ENCODE peak calls at places on chromosomes 6 and 20, in five cellular contexts. L, M, K, B and J are unnamed samples. For H3K27me3, the result is how much of the 10 kb centered on the place peaks cover.

GRCh38 chr20:33561981-33562601 is 72.2 kb downstream of the CBFA2T2 start:
- DNase-seq in L (peak), M (no peak), K (peak), B (peak), J (peak)

GRCh38 chr6:126054258-126054702 is 67.9 kb downstream of the TRMT11 start:
- DNase-seq in L (no peak), M (no peak), K (no peak), B (no peak), J (peak)

GRCh38 chr20:5268449-5268848 is 48.3 kb downstream of the PROKR2 start:
- DNase-seq in L (no peak), M (no peak), K (no peak), B (no peak), J (no peak)

GRCh38 chr6:77264970-77265369 is 198.3 kb downstream of the HTR1B start:
- DNase-seq in L (no peak), M (no peak), K (no peak), B (no peak), J (no peak)

GRCh38 chr6:150720774-150721233 is 121.1 kb downstream of the PLEKHG1 start:
- DNase-seq in L (no peak), M (no peak), K (peak), B (no peak), J (no peak)

GRCh38 chr6:95723638-95724037 is 146.3 kb downstream of the MANEA start:
- DNase-seq in L (no peak), M (no peak), K (no peak), B (no peak), J (no peak)

GRCh38 chr6:33199687-33200233 is 705 bp downstream of the RXRB start:
- DNase-seq in L (peak), M (no peak), K (peak), B (no peak), J (no peak)

GRCh38 chr20:44396369-44396768 is 40.9 kb downstream of the HNF4A start:
- DNase-seq in L (no peak), M (no peak), K (no peak), B (no peak), J (no peak)

GRCh38 chr6:110053395-110054240 is 75.5 kb downstream of the GPR6 start:
- DNase-seq in L (peak), M (no peak), K (peak), B (no peak), J (no peak)

GRCh38 chr6:13292774-13293173 is 35.6 kb downstream of the TBC1D7 start:
- DNase-seq in L (no peak), M (no peak), K (no peak), B (no peak), J (no peak)

GRCh38 chr6:41739041-41739440 is 3.6 kb upstream of the TFEB start:
- DNase-seq in L (no peak), M (no peak), K (no peak), B (no peak), J (no peak)

GRCh38 chr6:5667737-5668136 is 339.0 kb downstream of the NRN1 start:
- DNase-seq in L (no peak), M (no peak), K (no peak), B (no peak), J (no peak)

GRCh38 chr6:2695464-2696095 is 55.1 kb downstream of the MYLK4 start:
- DNase-seq in L (peak), M (no peak), K (no peak), B (no peak), J (no peak)

GRCh38 chr6:106069478-106069877 is 16.7 kb upstream of the PRDM1 start:
- DNase-seq in L (peak), M (no peak), K (peak), B (no peak), J (no peak)

GRCh38 chr6:106547053-106547414 is 82.3 kb downstream of the RTN4IP1 start:
- DNase-seq in L (peak), M (no peak), K (peak), B (no peak), J (no peak)

GRCh38 chr20:1734269-1734858 is 76.8 kb upstream of the SIRPG start:
- DNase-seq in L (peak), M (no peak), K (no peak), B (no peak), J (no peak)

GRCh38 chr20:25008388-25009217 is 16.1 kb upstream of the APMAP start:
- DNase-seq in L (no peak), M (no peak), K (no peak), B (peak), J (no peak)

GRCh38 chr20:58845706-58846105 is 5.0 kb downstream of the GNAS-AS1 start:
- DNase-seq in L (no peak), M (no peak), K (no peak), B (no peak), J (no peak)
- H3K27me3 ChIP-seq in L (under half), M (under half), K (half or more), B (under half), J (under half)

GRCh38 chr6:167146977-167147376 is 10.8 kb downstream of the GPR31 start:
- DNase-seq in L (no peak), M (no peak), K (no peak), B (no peak), J (no peak)
- H3K27me3 ChIP-seq in L (under half), M (under half), K (under half), B (under half), J (under half)

DNA sequence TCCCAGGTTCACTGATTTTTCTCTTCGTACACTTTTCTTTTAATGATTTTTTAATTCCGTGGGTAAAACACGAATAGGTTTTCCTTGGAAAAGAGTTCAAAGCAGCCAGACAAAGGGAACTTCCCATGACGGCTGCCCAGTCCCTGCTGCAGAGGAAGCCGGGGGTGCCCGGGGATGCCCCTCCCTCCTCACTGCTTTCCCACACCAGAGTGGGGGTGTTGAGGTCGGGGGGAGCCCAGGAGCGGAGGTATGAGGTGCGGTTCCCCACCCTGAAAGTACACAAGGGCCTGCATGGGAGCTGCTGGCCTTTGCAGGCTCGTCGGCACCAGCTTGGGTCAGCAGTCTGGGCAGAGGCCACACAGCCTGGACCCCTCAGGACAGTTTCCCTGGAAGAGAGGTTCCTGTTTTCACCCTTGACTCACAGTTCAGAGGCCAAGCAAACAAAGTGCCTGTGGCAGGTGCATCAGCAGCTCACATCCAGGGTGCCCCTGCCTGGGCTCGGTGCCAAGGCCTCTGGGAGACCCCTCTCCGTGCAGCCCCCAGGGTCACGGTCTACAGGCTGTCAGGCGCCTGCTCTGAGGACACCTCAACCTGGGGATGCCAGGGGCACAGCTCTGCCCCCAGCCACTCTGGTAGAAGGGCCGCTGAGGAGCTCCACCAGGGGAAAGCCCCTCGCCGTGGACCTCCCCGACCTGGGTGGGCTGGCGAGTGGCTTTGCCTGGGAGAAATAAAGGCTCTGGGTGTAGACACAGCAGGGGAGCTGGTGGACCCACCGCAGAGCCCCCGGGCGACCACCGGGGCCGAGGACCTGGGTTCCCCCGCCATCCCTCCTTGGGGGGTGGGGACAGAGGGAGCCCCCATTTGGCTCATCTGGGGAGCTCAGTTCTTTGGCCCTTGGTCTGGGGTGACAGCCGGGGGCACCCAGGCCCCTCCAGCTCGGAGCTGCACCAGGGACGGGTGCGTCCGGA is 15.4 kb upstream of the CHRNA4 start:
- DNase-seq in L (no peak), M (no peak), K (no peak), B (no peak), J (no peak)
- H3K27me3 ChIP-seq in L (under half), M (under half), K (under half), B (under half), J (under half)

GRCh38 chr20:19506021-19506420 is 252.0 kb upstream of the RIN2 start:
- DNase-seq in L (no peak), M (no peak), K (no peak), B (no peak), J (no peak)
- H3K27me3 ChIP-seq in L (under half), M (under half), K (under half), B (under half), J (under half)

DNA sequence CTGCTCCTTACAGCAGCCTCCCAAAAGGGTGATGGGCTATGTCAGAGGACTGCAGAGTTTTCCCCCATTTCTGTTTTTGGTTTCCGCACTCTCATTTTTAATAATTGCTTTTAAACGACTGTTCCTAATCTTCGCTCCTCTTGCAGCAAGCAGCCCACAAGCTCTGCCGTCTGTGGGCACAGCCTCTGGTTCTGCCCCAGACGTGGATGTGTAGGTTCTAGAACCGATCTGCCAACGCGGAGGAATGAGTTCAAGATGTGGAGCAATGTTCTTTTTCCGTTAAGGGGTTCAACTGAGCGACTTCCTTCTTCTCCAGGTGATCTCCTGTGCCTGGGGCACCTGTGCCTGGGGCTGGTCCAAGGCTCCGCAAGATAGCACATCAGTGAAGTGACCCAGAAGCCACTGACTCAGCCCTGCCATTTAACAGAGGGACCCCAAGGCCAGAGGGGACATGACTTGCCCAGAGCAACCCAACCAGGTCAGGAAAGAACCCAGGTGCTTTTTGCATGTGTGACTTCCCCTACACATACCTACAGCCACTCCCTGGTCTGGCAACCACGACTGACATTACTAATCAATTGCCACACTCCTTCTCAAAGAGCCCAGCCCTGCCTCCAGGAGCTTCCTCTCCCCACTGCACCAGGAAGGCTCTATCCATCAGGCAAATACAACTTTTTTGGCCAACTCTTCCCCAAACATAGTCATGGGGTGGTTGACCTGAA is 22.7 kb downstream of the PMEPA1 start:
- DNase-seq in L (no peak), M (no peak), K (no peak), B (no peak), J (no peak)
- H3K27me3 ChIP-seq in L (under half), M (under half), K (under half), B (under half), J (under half)

GRCh38 chr6:50823130-50823920 is 4.7 kb downstream of the TFAP2B start:
- DNase-seq in L (no peak), M (no peak), K (no peak), B (no peak), J (no peak)
- H3K27me3 ChIP-seq in L (half or more), M (under half), K (half or more), B (under half), J (under half)

GRCh38 chr20:20362774-20363435 is 5.0 kb upstream of the INSM1 start:
- DNase-seq in L (no peak), M (no peak), K (peak), B (no peak), J (no peak)

GRCh38 chr20:20364747-20365558 is 3.0 kb upstream of the INSM1 start:
- DNase-seq in L (no peak), M (no peak), K (no peak), B (no peak), J (no peak)

GRCh38 chr20:20364016-20364746 is 3.7 kb upstream of the INSM1 start:
- DNase-seq in L (no peak), M (no peak), K (peak), B (no peak), J (no peak)

GRCh38 chr20:20365593-20365992 is 2.3 kb upstream of the INSM1 start:
- DNase-seq in L (no peak), M (no peak), K (no peak), B (no peak), J (no peak)

DNA sequence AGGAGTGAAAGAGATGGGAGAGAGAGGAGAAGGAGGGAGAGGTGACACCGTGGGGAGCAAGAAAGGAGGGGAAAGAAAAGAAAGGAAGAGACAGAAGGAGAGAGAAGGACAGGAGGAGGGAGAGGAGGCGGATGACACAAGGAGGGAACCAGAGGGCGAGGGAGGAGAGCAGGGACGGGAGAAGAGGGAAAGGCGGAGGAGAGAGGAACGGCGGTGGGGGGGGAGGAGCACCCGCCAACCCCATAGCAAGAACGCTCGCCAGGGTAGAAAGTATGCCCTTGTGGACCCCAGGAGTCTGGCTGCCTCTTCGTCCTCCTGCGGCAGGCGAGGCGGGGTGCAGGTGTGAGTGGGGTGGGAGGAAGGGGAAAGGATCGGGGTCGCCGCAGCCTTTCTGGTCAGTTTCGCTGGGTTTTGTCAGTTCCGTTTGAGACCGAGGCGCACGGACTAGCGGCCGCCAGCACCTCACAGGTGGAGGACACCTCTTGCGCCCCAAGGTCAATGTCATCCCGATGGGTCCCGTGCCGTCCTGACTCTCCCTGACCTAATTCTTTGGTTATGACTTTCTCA is 4.4 kb upstream of the INSM1 start:
- DNase-seq in L (no peak), M (no peak), K (peak), B (no peak), J (no peak)
- H3K27me3 ChIP-seq in L (half or more), M (under half), K (under half), B (under half), J (under half)